ENCODE peak calls at places on chromosome 15, in seven cellular contexts. F is HFFc6, I is adrenal gland, T is fibroblast of pulmonary artery, S is right lobe of liver, C is lower lobe of right lung, R is GM23338. V is an unnamed sample.

GRCh38 chr15:64897345-64897985 is 14.2 kb upstream of the ANKDD1A start:
- DNase-seq in F (peak), I (peak), T (peak), S (peak), C (peak), R (no peak), V (no peak)

GRCh38 chr15:41848595-41848994 is 9.9 kb downstream of the PLA2G4B start:
- DNase-seq in F (no peak), I (no peak), T (peak), S (no peak), C (no peak), R (no peak), V (no peak)

GRCh38 chr15:94125131-94125530 is 106.2 kb upstream of the MCTP2 start:
- DNase-seq in F (peak), I (no peak), T (peak), S (no peak), C (no peak), R (no peak), V (no peak)

GRCh38 chr15:87293016-87293415 is 963.5 kb downstream of the NTRK3 start:
- DNase-seq in F (peak), I (no peak), T (no peak), S (no peak), C (no peak), R (no peak), V (no peak)

GRCh38 chr15:61216519-61216918 is 12.6 kb downstream of the RORA start:
- DNase-seq in F (no peak), I (no peak), T (no peak), S (peak), C (no peak), R (peak), V (no peak)

GRCh38 chr15:50046868-50047267 is 72.2 kb downstream of the ATP8B4 start:
- DNase-seq in F (peak), I (no peak), T (no peak), S (no peak), C (no peak), R (no peak), V (no peak)

GRCh38 chr15:26970712-26971210 is at the start of gene GABRG3:
- DNase-seq in F (no peak), I (no peak), T (no peak), S (no peak), C (no peak), R (peak), V (no peak)

GRCh38 chr15:48579945-48580671 is 65.4 kb downstream of the FBN1 start:
- DNase-seq in F (no peak), I (no peak), T (peak), S (no peak), C (no peak), R (no peak), V (no peak)

GRCh38 chr15:99424978-99425665 is 140.7 kb upstream of the MEF2A start:
- DNase-seq in F (peak), I (peak), T (peak), S (no peak), C (no peak), R (no peak), V (no peak)

GRCh38 chr15:78397382-78397781 is 40.6 kb upstream of the IREB2 start:
- DNase-seq in F (no peak), I (no peak), T (no peak), S (no peak), C (no peak), R (no peak), V (no peak)

GRCh38 chr15:78398076-78398825 is 39.8 kb upstream of the IREB2 start:
- DNase-seq in F (no peak), I (no peak), T (no peak), S (no peak), C (no peak), R (no peak), V (no peak)

GRCh38 chr15:78396186-78396814 is 41.7 kb upstream of the IREB2 start:
- DNase-seq in F (no peak), I (no peak), T (no peak), S (no peak), C (no peak), R (no peak), V (no peak)

GRCh38 chr15:78394981-78395619 is 42.9 kb upstream of the IREB2 start:
- DNase-seq in F (no peak), I (no peak), T (no peak), S (no peak), C (no peak), R (peak), V (no peak)

GRCh38 chr15:78396976-78397375 is 41.0 kb upstream of the IREB2 start:
- DNase-seq in F (peak), I (peak), T (peak), S (peak), C (peak), R (peak), V (no peak)
- TF ChIP-seq CTCF in F (peak), I (peak), T (peak), S (peak), C (peak), R (peak), V (peak)

GRCh38 chr15:58222698-58223097 is 84.5 kb downstream of the AQP9 start:
- DNase-seq in F (peak), I (no peak), T (no peak), S (no peak), C (no peak), R (no peak), V (no peak)
- TF ChIP-seq CTCF in F (peak), I (no peak), T (no peak), S (no peak), C (no peak), R (no peak), V (no peak)

GRCh38 chr15:91782221-91782620 is 71.3 kb upstream of the SLCO3A1 start:
- DNase-seq in F (no peak), I (no peak), T (no peak), S (no peak), C (no peak), R (no peak), V (no peak)

GRCh38 chr15:91787198-91787597 is 66.3 kb upstream of the SLCO3A1 start:
- DNase-seq in F (no peak), I (no peak), T (no peak), S (no peak), C (no peak), R (no peak), V (no peak)

GRCh38 chr15:91783451-91783850 is 70.1 kb upstream of the SLCO3A1 start:
- DNase-seq in F (no peak), I (no peak), T (no peak), S (no peak), C (no peak), R (no peak), V (no peak)

GRCh38 chr15:91783001-91783400 is 70.5 kb upstream of the SLCO3A1 start:
- DNase-seq in F (no peak), I (no peak), T (no peak), S (no peak), C (no peak), R (no peak), V (no peak)

DNA sequence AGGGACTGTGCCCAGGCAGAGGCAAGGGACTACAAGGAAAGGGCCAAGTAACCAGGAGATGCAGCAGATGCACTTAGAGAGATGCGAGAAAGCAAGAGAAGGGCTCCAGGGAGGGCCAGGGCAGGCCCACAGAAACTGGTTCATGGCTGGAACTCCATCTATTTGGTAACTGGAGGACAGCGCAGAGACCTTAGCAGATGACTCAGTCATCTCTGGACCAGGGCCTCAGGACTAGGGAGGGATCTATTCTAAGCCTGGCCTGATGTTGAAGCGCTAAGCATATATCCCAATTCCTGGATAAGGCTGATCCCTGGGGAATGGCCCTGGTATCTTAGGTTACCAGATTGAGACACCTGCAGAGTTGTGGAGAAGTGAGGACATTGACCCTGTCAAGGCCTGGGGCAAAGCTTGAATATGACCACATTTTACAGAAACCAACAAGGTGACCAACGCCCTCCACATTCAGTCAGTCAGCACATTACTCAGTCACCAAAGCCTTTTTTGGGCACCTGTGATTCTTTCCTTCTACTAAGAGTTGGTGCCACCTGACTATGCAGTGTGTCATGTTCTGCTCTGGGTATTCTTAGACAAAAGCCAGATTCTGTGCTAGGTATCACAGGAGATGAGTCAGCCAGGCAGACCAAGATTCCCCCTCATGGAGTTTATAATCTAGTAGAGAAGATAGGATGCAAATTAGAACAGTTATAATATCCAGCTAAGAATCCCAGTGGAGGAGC is 68.4 kb upstream of the SLCO3A1 start:
- DNase-seq in F (no peak), I (no peak), T (no peak), S (no peak), C (no peak), R (no peak), V (no peak)
- TF ChIP-seq CTCF in F (no peak), I (no peak), T (no peak), S (no peak), C (no peak), R (no peak), V (no peak)

GRCh38 chr15:78620021-78620838 is 566 bp downstream of the CHRNA3 start:
- DNase-seq in F (no peak), I (no peak), T (no peak), S (no peak), C (no peak), R (peak), V (peak)
- TF ChIP-seq CTCF in F (no peak), I (no peak), T (peak), S (no peak), C (no peak), R (peak), V (peak)